ENCODE peak calls at places on chromosomes 11 and 22, in seven cellular contexts. One of them, this sample, is unnamed.

GRCh38 chr11:80783561-80783960 is 1342.7 kb upstream of the TENM4 start:
- DNase-seq in HL-60: no peak
- DNase-seq in HepG2: no peak
- DNase-seq in mesothelial cell of epicardium: no peak
- DNase-seq in fibroblast of mammary gland: no peak
- DNase-seq in CD8-positive, alpha-beta T cell: no peak
- DNase-seq in H9: no peak
- DNase-seq in this sample: no peak

GRCh38 chr11:85845052-85845631 is 10.0 kb upstream of the CCDC83 start:
- DNase-seq in HepG2: no peak
- DNase-seq in fibroblast of mammary gland: peak; percentile 51
- DNase-seq in CD8-positive, alpha-beta T cell: no peak
- DNase-seq in HL-60: no peak
- DNase-seq in mesothelial cell of epicardium: no peak
- DNase-seq in H9: no peak
- DNase-seq in this sample: no peak

GRCh38 chr11:101880208-101880607 is 34.6 kb upstream of the CEP126 start:
- DNase-seq in CD8-positive, alpha-beta T cell: no peak
- DNase-seq in HepG2: peak; percentile 75
- DNase-seq in H9: no peak
- DNase-seq in mesothelial cell of epicardium: no peak
- DNase-seq in fibroblast of mammary gland: peak; percentile 82
- DNase-seq in HL-60: no peak
- DNase-seq in this sample: no peak

GRCh38 chr11:108635106-108635505 is 29.8 kb upstream of the DDX10 start:
- DNase-seq in mesothelial cell of epicardium: no peak
- DNase-seq in HepG2: no peak
- DNase-seq in HL-60: no peak
- DNase-seq in fibroblast of mammary gland: no peak
- DNase-seq in H9: no peak
- DNase-seq in CD8-positive, alpha-beta T cell: no peak
- DNase-seq in this sample: no peak

GRCh38 chr11:68009391-68010000 is 631 bp upstream of the ALDH3B1 start:
- DNase-seq in HepG2: no peak
- DNase-seq in HL-60: no peak
- DNase-seq in CD8-positive, alpha-beta T cell: no peak
- DNase-seq in H9: no peak
- DNase-seq in fibroblast of mammary gland: peak; percentile 59
- DNase-seq in mesothelial cell of epicardium: no peak
- DNase-seq in this sample: no peak

GRCh38 chr11:20037358-20037757 is 122.9 kb downstream of the DBX1 start:
- DNase-seq in HL-60: no peak
- DNase-seq in H9: no peak
- DNase-seq in CD8-positive, alpha-beta T cell: no peak
- DNase-seq in HepG2: no peak
- DNase-seq in mesothelial cell of epicardium: no peak
- DNase-seq in fibroblast of mammary gland: no peak
- DNase-seq in this sample: no peak

GRCh38 chr22:26785942-26786341 is 128.6 kb downstream of the MIAT start:
- DNase-seq in HepG2: no peak
- DNase-seq in mesothelial cell of epicardium: no peak
- DNase-seq in CD8-positive, alpha-beta T cell: no peak
- DNase-seq in HL-60: no peak
- DNase-seq in H9: no peak
- DNase-seq in fibroblast of mammary gland: no peak
- DNase-seq in this sample: no peak

GRCh38 chr22:45314054-45314721 is 4.5 kb downstream of the FAM118A start:
- DNase-seq in CD8-positive, alpha-beta T cell: no peak
- DNase-seq in H9: no peak
- DNase-seq in mesothelial cell of epicardium: no peak
- DNase-seq in HepG2: peak; percentile 32
- DNase-seq in HL-60: no peak
- DNase-seq in fibroblast of mammary gland: no peak
- DNase-seq in this sample: no peak

GRCh38 chr11:108852701-108853100 is 187.8 kb downstream of the DDX10 start:
- DNase-seq in HepG2: no peak
- DNase-seq in mesothelial cell of epicardium: no peak
- DNase-seq in H9: no peak
- DNase-seq in HL-60: no peak
- DNase-seq in fibroblast of mammary gland: no peak
- DNase-seq in CD8-positive, alpha-beta T cell: no peak
- DNase-seq in this sample: no peak

GRCh38 chr11:64161037-64161436 is 4.9 kb downstream of the MACROD1 start:
- DNase-seq in fibroblast of mammary gland: no peak
- DNase-seq in HepG2: no peak
- DNase-seq in HL-60: no peak
- DNase-seq in H9: no peak
- DNase-seq in CD8-positive, alpha-beta T cell: no peak
- DNase-seq in mesothelial cell of epicardium: no peak
- DNase-seq in this sample: no peak

GRCh38 chr11:43550714-43551113 is 129.8 kb upstream of the HSD17B12 start:
- DNase-seq in fibroblast of mammary gland: no peak
- DNase-seq in CD8-positive, alpha-beta T cell: no peak
- DNase-seq in mesothelial cell of epicardium: no peak
- DNase-seq in H9: no peak
- DNase-seq in HepG2: no peak
- DNase-seq in HL-60: no peak
- DNase-seq in this sample: no peak

GRCh38 chr11:69943066-69943465 is 123.8 kb upstream of the FGF3 start:
- DNase-seq in HL-60: no peak
- DNase-seq in H9: no peak
- DNase-seq in mesothelial cell of epicardium: no peak
- DNase-seq in HepG2: peak; percentile 41
- DNase-seq in fibroblast of mammary gland: no peak
- DNase-seq in CD8-positive, alpha-beta T cell: no peak
- DNase-seq in this sample: no peak

GRCh38 chr11:85810521-85810870 is 445 bp downstream of the SYTL2 start:
- DNase-seq in mesothelial cell of epicardium: no peak
- DNase-seq in CD8-positive, alpha-beta T cell: no peak
- DNase-seq in H9: peak; percentile 41
- DNase-seq in HL-60: no peak
- DNase-seq in HepG2: no peak
- DNase-seq in fibroblast of mammary gland: no peak
- DNase-seq in this sample: no peak

GRCh38 chr11:73317373-73317772 is 9.3 kb downstream of the ARHGEF17 start:
- DNase-seq in mesothelial cell of epicardium: no peak
- DNase-seq in H9: no peak
- DNase-seq in HL-60: no peak
- DNase-seq in HepG2: no peak
- DNase-seq in fibroblast of mammary gland: no peak
- DNase-seq in CD8-positive, alpha-beta T cell: no peak
- DNase-seq in this sample: no peak

GRCh38 chr11:11267312-11267711 is 85.7 kb downstream of the CSNK2A3 start:
- DNase-seq in H9: no peak
- DNase-seq in HepG2: no peak
- DNase-seq in HL-60: no peak
- DNase-seq in CD8-positive, alpha-beta T cell: no peak
- DNase-seq in fibroblast of mammary gland: no peak
- DNase-seq in mesothelial cell of epicardium: no peak
- DNase-seq in this sample: no peak

GRCh38 chr11:10023202-10023601 is 270.8 kb downstream of the SBF2 start:
- DNase-seq in mesothelial cell of epicardium: no peak
- DNase-seq in HepG2: no peak
- DNase-seq in CD8-positive, alpha-beta T cell: no peak
- DNase-seq in HL-60: no peak
- DNase-seq in fibroblast of mammary gland: no peak
- DNase-seq in H9: no peak
- DNase-seq in this sample: no peak

GRCh38 chr11:78497309-78497708 is 77.4 kb downstream of the NARS2 start:
- DNase-seq in fibroblast of mammary gland: no peak
- DNase-seq in H9: no peak
- DNase-seq in HL-60: no peak
- DNase-seq in CD8-positive, alpha-beta T cell: no peak
- DNase-seq in mesothelial cell of epicardium: no peak
- DNase-seq in HepG2: no peak
- DNase-seq in this sample: no peak

GRCh38 chr22:31912402-31912733 is 32.0 kb upstream of the YWHAH start:
- DNase-seq in HL-60: no peak
- DNase-seq in mesothelial cell of epicardium: no peak
- DNase-seq in HepG2: no peak
- DNase-seq in CD8-positive, alpha-beta T cell: no peak
- DNase-seq in H9: no peak
- DNase-seq in fibroblast of mammary gland: peak; percentile 50
- DNase-seq in this sample: no peak

GRCh38 chr11:34050536-34050935 is 995 bp upstream of the CAPRIN1 start:
- DNase-seq in mesothelial cell of epicardium: no peak
- DNase-seq in H9: no peak
- DNase-seq in HepG2: no peak
- DNase-seq in HL-60: no peak
- DNase-seq in fibroblast of mammary gland: peak; percentile 91
- DNase-seq in CD8-positive, alpha-beta T cell: no peak
- DNase-seq in this sample: no peak

GRCh38 chr11:45332486-45332934 is 46.4 kb upstream of the SYT13 start:
- DNase-seq in CD8-positive, alpha-beta T cell: peak; percentile 44
- DNase-seq in fibroblast of mammary gland: peak; percentile 41
- DNase-seq in HL-60: no peak
- DNase-seq in HepG2: peak; percentile 24
- DNase-seq in H9: peak; percentile 51
- DNase-seq in mesothelial cell of epicardium: peak; percentile 63
- DNase-seq in this sample: peak; percentile 75

GRCh38 chr11:50080256-50080655 is 47.6 kb downstream of the OR4C45 start:
- DNase-seq in fibroblast of mammary gland: peak; percentile 5
- DNase-seq in mesothelial cell of epicardium: no peak
- DNase-seq in HepG2: no peak
- DNase-seq in HL-60: no peak
- DNase-seq in H9: no peak
- DNase-seq in CD8-positive, alpha-beta T cell: no peak
- DNase-seq in this sample: no peak

GRCh38 chr11:102495161-102496042 is 35.1 kb downstream of the MMP7 start:
- DNase-seq in H9: peak; percentile 68
- DNase-seq in mesothelial cell of epicardium: no peak
- DNase-seq in HL-60: peak; percentile 32
- DNase-seq in fibroblast of mammary gland: peak; percentile 91
- DNase-seq in CD8-positive, alpha-beta T cell: peak; percentile 58
- DNase-seq in HepG2: peak; percentile 86
- DNase-seq in this sample: no peak

GRCh38 chr11:3123761-3124733 is 41.1 kb downstream of the OSBPL5 start:
- DNase-seq in CD8-positive, alpha-beta T cell: no peak
- DNase-seq in mesothelial cell of epicardium: no peak
- DNase-seq in HL-60: peak; percentile 76
- DNase-seq in HepG2: no peak
- DNase-seq in fibroblast of mammary gland: peak; percentile 99
- DNase-seq in H9: no peak
- DNase-seq in this sample: no peak

DNA sequence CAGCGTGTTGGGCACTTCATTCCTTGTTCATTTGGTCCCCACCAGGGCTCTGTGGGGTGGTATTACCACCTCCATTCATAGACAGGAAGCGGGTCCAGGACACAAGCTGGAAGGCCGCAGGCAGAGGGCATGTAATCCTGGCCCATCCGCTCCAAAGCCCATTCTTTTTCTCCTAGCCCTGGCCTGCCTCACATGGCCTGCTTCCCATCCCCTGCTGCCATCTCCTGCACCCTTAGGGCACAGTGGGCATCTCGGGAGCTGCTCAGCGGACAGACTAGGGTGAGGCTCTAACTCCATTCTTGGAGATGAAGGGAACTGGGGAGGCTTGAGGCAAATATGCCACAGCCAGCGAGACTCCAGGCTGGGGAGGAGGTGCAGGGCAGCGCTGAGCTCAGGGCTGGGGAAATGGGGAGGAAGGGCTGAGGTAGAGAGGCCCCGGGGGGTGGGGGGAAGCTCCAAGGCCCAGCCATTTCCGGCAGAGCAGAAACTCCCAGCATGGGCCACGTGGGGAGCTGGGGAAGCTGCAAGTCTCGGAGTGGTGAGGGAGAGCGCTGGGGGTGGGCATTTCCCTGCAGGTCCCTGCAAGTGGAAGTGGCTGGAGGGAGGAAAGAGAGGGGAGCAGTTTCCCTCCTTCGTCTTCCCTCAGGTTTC is 14.3 kb upstream of the BCL9L start:
- DNase-seq in CD8-positive, alpha-beta T cell: peak; percentile 39
- DNase-seq in H9: peak; percentile 62
- DNase-seq in HL-60: no peak
- DNase-seq in HepG2: no peak
- DNase-seq in fibroblast of mammary gland: no peak
- DNase-seq in mesothelial cell of epicardium: no peak
- DNase-seq in this sample: no peak
- TF ChIP-seq CTCF in CD8-positive, alpha-beta T cell: no peak
- TF ChIP-seq CTCF in H9: no peak
- TF ChIP-seq CTCF in HL-60: no peak
- TF ChIP-seq CTCF in HepG2: no peak
- TF ChIP-seq CTCF in fibroblast of mammary gland: no peak
- TF ChIP-seq CTCF in mesothelial cell of epicardium: no peak
- TF ChIP-seq CTCF in this sample: no peak

GRCh38 chr11:123360267-123360936 is 69.7 kb upstream of the GRAMD1B start:
- DNase-seq in mesothelial cell of epicardium: no peak
- DNase-seq in H9: no peak
- DNase-seq in HL-60: no peak
- DNase-seq in CD8-positive, alpha-beta T cell: no peak
- DNase-seq in fibroblast of mammary gland: no peak
- DNase-seq in HepG2: no peak
- DNase-seq in this sample: peak; percentile 36
- TF ChIP-seq CTCF in mesothelial cell of epicardium: no peak
- TF ChIP-seq CTCF in H9: no peak
- TF ChIP-seq CTCF in HL-60: no peak
- TF ChIP-seq CTCF in CD8-positive, alpha-beta T cell: no peak
- TF ChIP-seq CTCF in fibroblast of mammary gland: no peak
- TF ChIP-seq CTCF in HepG2: no peak
- TF ChIP-seq CTCF in this sample: no peak

DNA sequence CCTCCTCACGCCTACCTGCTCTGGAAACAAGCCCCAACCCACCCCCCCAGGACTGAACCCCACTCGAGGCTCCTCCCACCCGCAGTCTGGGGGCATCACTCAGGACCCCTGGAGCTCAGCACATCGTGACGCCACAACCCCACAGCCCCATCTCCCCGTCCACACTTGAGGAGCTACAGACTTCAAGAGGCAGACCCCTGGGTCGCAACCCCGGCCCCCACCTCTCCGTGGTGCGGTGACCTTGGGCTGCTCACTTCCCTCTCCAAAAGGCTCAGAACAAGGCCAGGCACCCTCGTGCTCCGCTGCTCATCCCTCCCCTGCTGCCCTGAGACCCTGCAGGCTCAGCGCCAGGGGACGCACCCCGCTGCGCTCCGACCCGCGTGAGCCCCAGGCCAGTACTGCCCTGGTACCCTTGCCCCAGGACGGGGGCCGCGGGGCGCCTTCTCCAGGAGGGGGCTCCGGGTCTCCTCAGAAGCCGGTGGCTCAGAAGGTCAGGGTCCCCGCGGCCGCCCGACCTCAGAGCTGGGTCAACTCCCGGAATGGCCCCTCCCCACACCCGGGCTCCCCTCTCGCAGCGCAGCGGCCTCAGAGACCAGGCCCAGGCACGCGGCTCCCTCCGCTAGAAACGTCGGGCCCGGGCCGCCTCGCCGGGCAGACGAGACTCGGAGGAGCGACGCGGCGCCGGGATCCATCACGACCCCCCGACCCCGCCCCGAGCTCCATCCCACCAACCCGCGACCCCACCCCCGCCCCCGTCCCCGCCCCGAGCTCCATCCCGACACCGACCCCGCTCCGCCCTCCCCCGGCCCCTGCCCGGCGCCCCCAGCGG is 614 bp downstream of the GATD1 start:
- DNase-seq in fibroblast of mammary gland: no peak
- DNase-seq in H9: peak; percentile 83
- DNase-seq in HL-60: peak; percentile 63
- DNase-seq in CD8-positive, alpha-beta T cell: no peak
- DNase-seq in HepG2: no peak
- DNase-seq in mesothelial cell of epicardium: peak; percentile 67
- DNase-seq in this sample: no peak
- TF ChIP-seq CTCF in fibroblast of mammary gland: no peak
- TF ChIP-seq CTCF in H9: no peak
- TF ChIP-seq CTCF in HL-60: no peak
- TF ChIP-seq CTCF in CD8-positive, alpha-beta T cell: no peak
- TF ChIP-seq CTCF in HepG2: peak; percentile 52
- TF ChIP-seq CTCF in mesothelial cell of epicardium: no peak
- TF ChIP-seq CTCF in this sample: no peak

GRCh38 chr22:20076627-20077172 is 3.3 kb upstream of the DGCR8 start:
- DNase-seq in HepG2: no peak
- DNase-seq in CD8-positive, alpha-beta T cell: no peak
- DNase-seq in mesothelial cell of epicardium: no peak
- DNase-seq in HL-60: no peak
- DNase-seq in H9: no peak
- DNase-seq in fibroblast of mammary gland: no peak
- DNase-seq in this sample: no peak
- TF ChIP-seq CTCF in HepG2: no peak
- TF ChIP-seq CTCF in CD8-positive, alpha-beta T cell: no peak
- TF ChIP-seq CTCF in mesothelial cell of epicardium: no peak
- TF ChIP-seq CTCF in HL-60: no peak
- TF ChIP-seq CTCF in H9: no peak
- TF ChIP-seq CTCF in fibroblast of mammary gland: no peak
- TF ChIP-seq CTCF in this sample: no peak

This sample was measured in osteocyte.